ENCODE peak calls at places on chromosomes 5 and 9, in four cellular contexts. R is stomach, B is omental fat pad, J is MM.1S. Y is an unnamed sample.

GRCh38 chr5:173680660-173681242 is 64.3 kb upstream of the BOD1 start:
- DNase-seq in B (no peak), J (peak), R (no peak), Y (no peak)

GRCh38 chr5:54547711-54548250 is 30.2 kb downstream of the SNX18 start:
- DNase-seq in J (no peak), R (no peak), B (no peak), Y (peak)

GRCh38 chr5:150077060-150077459 is 9.3 kb downstream of the CSF1R start:
- DNase-seq in J (no peak), B (no peak), R (peak), Y (no peak)

GRCh38 chr5:127434588-127434987 is 82.9 kb upstream of the PRRC1 start:
- DNase-seq in B (no peak), J (no peak), R (no peak), Y (no peak)

GRCh38 chr9:135905380-135906282 is 1.7 kb downstream of the CAMSAP1 start:
- DNase-seq in J (no peak), R (peak), B (no peak), Y (peak)

GRCh38 chr5:96149546-96149945 is 187.9 kb upstream of the ELL2 start:
- DNase-seq in B (no peak), J (peak), R (no peak), Y (no peak)

GRCh38 chr9:113909421-113909820 is 33.3 kb downstream of the ZNF618 start:
- DNase-seq in J (no peak), B (no peak), R (no peak), Y (no peak)

GRCh38 chr5:33890147-33890546 is 1.6 kb downstream of the ADAMTS12 start:
- DNase-seq in B (no peak), J (no peak), R (no peak), Y (peak)

GRCh38 chr9:125586173-125586512 is 120.9 kb downstream of the MAPKAP1 start:
- DNase-seq in R (no peak), B (no peak), J (no peak), Y (no peak)

GRCh38 chr5:150904479-150905311 is at the start of gene ZNF300:
- DNase-seq in B (peak), J (no peak), R (peak), Y (peak)

GRCh38 chr5:74382115-74382514 is 258.4 kb downstream of the ENC1 start:
- DNase-seq in R (no peak), J (no peak), B (no peak), Y (no peak)

GRCh38 chr9:13627502-13627901 is 348.0 kb upstream of the MPDZ start:
- DNase-seq in J (no peak), B (no peak), R (no peak), Y (no peak)

GRCh38 chr9:129910628-129911567 is 75.6 kb downstream of the USP20 start:
- DNase-seq in J (no peak), B (no peak), R (no peak), Y (peak)

GRCh38 chr9:99361827-99362226 is 139.7 kb downstream of the SEC61B start:
- DNase-seq in B (no peak), J (no peak), R (no peak), Y (no peak)

GRCh38 chr9:12464910-12465512 is 228.2 kb upstream of the TYRP1 start:
- DNase-seq in R (no peak), B (no peak), J (peak), Y (peak)

GRCh38 chr5:179700401-179700918 is 1.7 kb downstream of the CANX start:
- DNase-seq in B (no peak), R (no peak), J (no peak), Y (no peak)

GRCh38 chr5:74390822-74391221 is 249.7 kb downstream of the ENC1 start:
- DNase-seq in B (no peak), R (no peak), J (no peak), Y (no peak)

GRCh38 chr5:115738807-115739206 is 77.7 kb downstream of the CDO1 start:
- DNase-seq in B (no peak), R (no peak), J (no peak), Y (no peak)

GRCh38 chr5:168117469-168117868 is 174.0 kb upstream of the WWC1 start:
- DNase-seq in B (no peak), J (peak), R (no peak), Y (no peak)

GRCh38 chr5:179818746-179819295 is 1.9 kb upstream of the SQSTM1 start:
- DNase-seq in R (peak), J (peak), B (peak), Y (peak)

GRCh38 chr5:67243944-67244343 is 47.3 kb upstream of the CD180 start:
- DNase-seq in B (no peak), R (no peak), J (no peak), Y (no peak)

GRCh38 chr5:173331956-173332479 is 3.8 kb upstream of the STC2 start:
- DNase-seq in J (peak), B (peak), R (peak), Y (peak)

GRCh38 chr5:113112435-113112834 is 135.8 kb downstream of the DCP2 start:
- DNase-seq in B (no peak), R (no peak), J (no peak), Y (peak)

GRCh38 chr5:137880313-137880712 is 8.9 kb upstream of the PKD2L2 start:
- DNase-seq in R (no peak), J (no peak), B (no peak), Y (no peak)

GRCh38 chr5:174205939-174206338 is 160.4 kb downstream of the NSG2 start:
- DNase-seq in B (no peak), J (no peak), R (no peak), Y (no peak)

GRCh38 chr9:4334439-4334838 is 34.6 kb upstream of the GLIS3 start:
- DNase-seq in J (no peak), R (peak), B (no peak), Y (peak)

GRCh38 chr5:174235226-174235992 is 189.9 kb downstream of the NSG2 start:
- DNase-seq in B (no peak), R (no peak), J (no peak), Y (peak)

GRCh38 chr5:158060216-158060615 is 201.3 kb upstream of the CLINT1 start:
- DNase-seq in J (no peak), B (no peak), R (no peak), Y (no peak)

GRCh38 chr5:74895906-74896305 is 29.7 kb upstream of the FAM169A start:
- DNase-seq in B (no peak), J (no peak), R (peak), Y (peak)

GRCh38 chr9:130328349-130328801 is 62.8 kb downstream of the HMCN2 start:
- DNase-seq in B (no peak), R (peak), J (no peak), Y (no peak)

GRCh38 chr9:35669331-35670145 is 4.2 kb upstream of the CA9 start:
- DNase-seq in J (no peak), B (no peak), R (peak), Y (peak)

GRCh38 chr5:129664336-129664937 is 83.5 kb upstream of the MINAR2 start:
- DNase-seq in B (peak), J (peak), R (peak), Y (peak)

DNA sequence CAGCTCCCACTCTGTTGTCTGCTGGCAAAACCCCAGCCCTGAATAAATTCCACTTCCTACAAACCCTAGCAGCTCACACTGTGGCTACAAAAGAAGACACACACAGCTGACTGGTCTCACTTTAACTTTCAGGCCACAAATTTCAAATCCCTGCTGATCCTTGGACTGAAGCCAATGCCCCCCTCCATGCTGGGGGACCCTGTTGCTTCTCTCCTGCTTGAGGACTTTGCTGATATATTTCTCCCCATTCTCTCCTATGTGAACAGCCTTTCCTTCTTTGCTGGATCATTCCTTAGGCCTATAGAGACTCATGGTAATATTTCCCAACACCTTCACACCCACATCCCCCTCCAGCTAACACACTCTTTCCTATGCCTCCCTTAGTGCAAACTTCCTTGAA is 79.6 kb upstream of the ADRA1B start:
- DNase-seq in B (no peak), R (no peak), J (no peak), Y (no peak)
- TF ChIP-seq CTCF in B (no peak), R (no peak), J (no peak), Y (no peak)

DNA sequence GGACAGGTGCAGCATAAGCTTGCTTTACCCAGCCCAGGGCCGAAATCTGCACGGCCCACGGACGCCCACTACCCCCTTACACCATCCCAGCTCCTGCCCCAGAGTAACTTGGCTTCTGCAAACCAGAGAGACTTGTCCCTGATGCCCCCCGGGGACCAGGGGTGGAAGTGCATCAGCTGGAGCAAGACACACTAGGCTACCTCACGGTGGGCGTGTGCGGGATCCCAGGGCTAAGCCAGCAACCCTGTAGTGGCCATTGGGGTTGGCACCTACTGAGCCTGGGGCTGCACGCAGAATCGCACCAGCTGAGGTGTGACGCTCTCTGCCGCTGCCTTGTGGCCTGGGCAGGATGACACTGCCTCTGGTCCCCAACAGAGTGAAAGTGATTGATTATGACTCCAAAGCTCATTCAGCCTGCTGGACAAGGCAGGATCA is 6.1 kb upstream of the ZNF79 start:
- DNase-seq in B (no peak), J (no peak), R (no peak), Y (no peak)
- TF ChIP-seq CTCF in B (no peak), J (peak), R (no peak), Y (peak)

DNA sequence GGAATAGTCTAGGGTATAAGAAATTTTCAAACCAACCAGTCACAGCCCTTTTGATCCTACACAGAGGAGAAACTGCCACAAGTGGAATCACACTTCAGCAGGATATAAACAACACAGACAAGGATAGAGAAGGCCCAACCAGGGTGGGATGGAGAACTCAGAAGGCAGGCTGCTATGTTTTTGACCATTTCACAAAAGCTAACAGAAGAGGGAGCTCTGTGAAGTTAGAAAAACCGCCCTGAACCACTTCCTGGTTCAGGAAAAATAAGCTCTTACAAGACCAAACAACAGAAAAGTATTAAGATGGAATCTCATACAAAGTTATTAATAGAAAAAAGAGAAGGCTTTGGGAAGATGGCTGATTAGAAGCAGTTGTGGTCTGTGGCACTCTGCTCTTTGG is 960 bp upstream of the IFNB1 start:
- DNase-seq in R (no peak), B (no peak), J (no peak), Y (no peak)
- TF ChIP-seq CTCF in R (no peak), B (no peak), J (peak), Y (no peak)

GRCh38 chr5:140694276-140694675 is 3.0 kb downstream of the HARS2 start:
- DNase-seq in R (no peak), J (no peak), B (no peak), Y (no peak)

GRCh38 chr5:140696891-140697492 is 3.3 kb upstream of the ZMAT2 start:
- DNase-seq in J (no peak), B (no peak), R (no peak), Y (no peak)

GRCh38 chr5:140690376-140690932 is 716 bp downstream of the HARS1 start:
- DNase-seq in R (no peak), B (no peak), J (no peak), Y (no peak)

DNA sequence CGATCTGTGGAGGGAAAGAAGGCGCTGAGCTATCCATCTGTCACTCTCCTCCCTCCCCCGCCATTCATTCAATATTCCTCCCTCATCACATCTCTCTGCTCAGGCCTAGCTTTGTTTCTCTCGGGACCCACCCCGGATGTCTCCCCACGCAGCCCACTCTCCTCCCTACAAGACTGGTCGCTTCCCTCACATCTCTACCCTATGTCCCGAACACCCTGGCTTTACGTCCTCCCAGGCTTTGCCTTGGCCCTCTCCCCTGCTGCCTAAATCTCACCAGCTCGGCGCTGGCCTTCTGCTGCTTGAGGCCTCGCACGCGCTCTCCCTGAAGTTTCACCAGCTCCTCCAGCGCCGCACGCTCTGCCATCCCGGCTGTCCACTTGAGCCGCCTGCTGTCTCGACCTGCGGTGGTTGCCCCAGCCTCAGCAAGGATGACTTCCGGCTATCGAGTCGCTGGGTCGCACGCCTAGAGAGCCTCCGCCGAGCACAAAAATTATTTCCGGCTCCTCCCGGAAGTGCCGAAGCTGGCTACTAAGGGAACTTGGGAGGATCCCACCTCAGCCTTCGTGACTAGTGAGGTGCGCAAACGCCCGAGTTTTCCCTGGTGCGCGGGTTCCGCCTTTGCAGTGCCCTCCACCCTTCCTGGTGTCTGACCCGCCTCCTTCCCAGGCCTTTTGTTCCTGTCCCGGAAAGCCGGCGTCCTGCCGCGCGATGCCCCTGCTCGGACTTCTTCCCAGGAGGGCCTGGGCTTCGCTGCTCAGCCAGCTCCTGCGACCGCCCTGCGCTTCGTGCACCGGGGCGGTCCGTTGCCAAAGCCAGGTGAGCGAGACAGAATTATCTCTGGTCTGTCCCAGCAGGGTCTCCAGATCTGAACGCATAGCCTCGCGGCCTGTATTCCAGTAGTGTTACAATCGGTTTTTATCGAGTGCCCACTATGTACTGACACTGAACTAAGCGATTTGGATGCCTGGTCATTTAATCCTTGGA is at the start of the genes HARS1 and HARS2:
- DNase-seq in R (peak), B (peak), J (peak), Y (peak)
- TF ChIP-seq CTCF in R (no peak), B (no peak), J (no peak), Y (no peak)

DNA sequence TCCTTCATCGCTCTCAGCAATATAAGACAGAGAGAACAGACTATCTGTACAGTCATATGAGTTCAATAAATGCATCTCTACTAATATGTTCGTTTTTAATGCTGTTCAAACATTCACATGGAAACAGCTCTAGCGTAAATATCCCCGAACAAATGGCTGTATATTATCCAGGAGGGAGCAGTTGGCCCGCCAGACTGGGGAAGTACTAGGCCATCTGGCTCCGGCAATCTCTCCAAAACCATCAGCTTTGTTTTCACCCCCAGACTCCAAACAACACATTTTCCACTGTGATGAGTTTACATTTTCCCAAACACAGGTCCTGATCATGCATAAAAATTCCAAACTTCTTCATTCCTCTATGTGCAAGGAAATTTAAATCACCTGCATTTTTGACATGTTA is 8.7 kb downstream of the EBF1 start:
- DNase-seq in R (no peak), J (no peak), B (no peak), Y (no peak)
- TF ChIP-seq CTCF in R (no peak), J (no peak), B (no peak), Y (no peak)

GRCh38 chr9:90340421-90340820 is 302.2 kb downstream of the DIRAS2 start:
- DNase-seq in B (no peak), R (no peak), J (no peak), Y (peak)

GRCh38 chr9:90342607-90343006 is 300.0 kb downstream of the DIRAS2 start:
- DNase-seq in J (no peak), R (no peak), B (no peak), Y (no peak)

GRCh38 chr9:90344013-90344412 is 298.6 kb downstream of the DIRAS2 start:
- DNase-seq in B (no peak), J (no peak), R (no peak), Y (peak)

DNA sequence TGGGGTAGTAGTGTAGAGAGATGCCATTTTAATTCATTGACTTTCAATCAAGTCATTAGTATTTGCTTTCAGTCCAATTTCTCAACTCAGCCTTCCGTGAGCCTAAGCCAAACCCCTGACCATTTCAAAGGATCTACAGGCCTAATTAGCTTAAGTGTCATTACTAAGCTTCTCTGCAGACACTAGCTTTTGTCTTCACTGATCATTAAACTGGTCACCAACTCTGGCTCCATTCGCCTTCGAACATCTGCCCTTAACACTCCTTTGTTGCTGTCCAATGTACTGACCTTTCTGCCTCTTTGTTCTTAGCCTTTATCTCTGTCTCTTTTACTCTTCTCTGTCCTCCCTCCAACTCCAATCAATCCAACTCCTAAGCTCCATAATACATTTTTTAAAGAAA is 299.3 kb downstream of the DIRAS2 start:
- DNase-seq in B (no peak), R (no peak), J (no peak), Y (peak)
- TF ChIP-seq CTCF in B (no peak), R (no peak), J (no peak), Y (no peak)